ENCODE peak calls at places on chromosome 22, in four cellular contexts. S is neural progenitor cell, R is fibroblast of lung, G is endothelial cell of umbilical vein. O is an unnamed sample. For H4K20me1, the result is how much of the 10 kb centered on the place peaks cover.

GRCh38 chr22:19607198-19608113 is 83.2 kb upstream of the CLDN5 start:
- DNase-seq in S (no peak), R (no peak), G (peak), O (no peak)

GRCh38 chr22:27726344-27726725 is 75.2 kb downstream of the MN1 start:
- DNase-seq in S (no peak), R (no peak), G (no peak), O (no peak)

GRCh38 chr22:20581503-20582170 is 74.2 kb downstream of the MED15 start:
- DNase-seq in S (no peak), R (no peak), G (no peak), O (no peak)

GRCh38 chr22:42904049-42904448 is 47.0 kb upstream of the ARFGAP3 start:
- DNase-seq in S (no peak), R (no peak), G (no peak), O (no peak)

GRCh38 chr22:50713571-50714056 is 24.4 kb upstream of the ACR start:
- DNase-seq in S (no peak), R (no peak), G (no peak), O (no peak)

GRCh38 chr22:20239063-20239950 is 28.8 kb downstream of the RTN4R start:
- DNase-seq in S (no peak), R (peak), G (peak), O (no peak)

GRCh38 chr22:27372364-27372763 is 429.2 kb downstream of the MN1 start:
- DNase-seq in S (no peak), R (no peak), G (no peak), O (no peak)

GRCh38 chr22:44727148-44727547 is 25.1 kb downstream of the PRR5 start:
- DNase-seq in S (no peak), R (no peak), G (no peak), O (no peak)

GRCh38 chr22:45491841-45492240 is 10.8 kb upstream of the FBLN1 start:
- DNase-seq in S (no peak), R (no peak), G (no peak), O (no peak)

GRCh38 chr22:27223317-27224177 is 566.2 kb downstream of the MIAT start:
- DNase-seq in S (no peak), R (peak), G (no peak), O (no peak)

GRCh38 chr22:42889290-42889689 is 32.2 kb upstream of the ARFGAP3 start:
- DNase-seq in S (no peak), R (no peak), G (no peak), O (no peak)

GRCh38 chr22:49660794-49661781 is 166.6 kb downstream of the BRD1 start:
- DNase-seq in S (no peak), R (no peak), G (no peak), O (peak)

GRCh38 chr22:47561766-47562165 is 799.3 kb downstream of the TBC1D22A start:
- DNase-seq in S (no peak), R (no peak), G (no peak), O (no peak)

GRCh38 chr22:45718391-45718790 is 46.8 kb downstream of the ATXN10 start:
- DNase-seq in S (no peak), R (peak), G (no peak), O (no peak)

GRCh38 chr22:19663286-19663815 is 51.0 kb upstream of the SEPTIN5 start:
- DNase-seq in S (no peak), R (peak), G (peak), O (no peak)

GRCh38 chr22:26811717-26811992 is 154.3 kb downstream of the MIAT start:
- DNase-seq in S (no peak), R (no peak), G (no peak), O (no peak)

GRCh38 chr22:29205598-29206371 is at the start of gene EMID1:
- DNase-seq in S (peak), R (peak), G (peak), O (no peak)

GRCh38 chr22:26610072-26610958 is 7.5 kb downstream of the CRYBB1 start:
- DNase-seq in S (no peak), R (peak), G (no peak), O (peak)

GRCh38 chr22:27919943-27920755 is 1.1 kb upstream of the PITPNB start:
- DNase-seq in S (peak), R (peak), G (peak), O (no peak)

GRCh38 chr22:35170716-35171697 is 86.3 kb upstream of the HMGXB4 start:
- DNase-seq in S (no peak), R (no peak), G (no peak), O (no peak)

GRCh38 chr22:46379301-46379930 is 43.9 kb downstream of the TRMU start:
- DNase-seq in S (no peak), R (no peak), G (no peak), O (no peak)

GRCh38 chr22:33272180-33272579 is 214.0 kb upstream of the SYN3 start:
- DNase-seq in S (no peak), R (no peak), G (no peak), O (no peak)
- H4K20me1 ChIP-seq in S (under half), R (under half), G (under half), O (under half)

DNA sequence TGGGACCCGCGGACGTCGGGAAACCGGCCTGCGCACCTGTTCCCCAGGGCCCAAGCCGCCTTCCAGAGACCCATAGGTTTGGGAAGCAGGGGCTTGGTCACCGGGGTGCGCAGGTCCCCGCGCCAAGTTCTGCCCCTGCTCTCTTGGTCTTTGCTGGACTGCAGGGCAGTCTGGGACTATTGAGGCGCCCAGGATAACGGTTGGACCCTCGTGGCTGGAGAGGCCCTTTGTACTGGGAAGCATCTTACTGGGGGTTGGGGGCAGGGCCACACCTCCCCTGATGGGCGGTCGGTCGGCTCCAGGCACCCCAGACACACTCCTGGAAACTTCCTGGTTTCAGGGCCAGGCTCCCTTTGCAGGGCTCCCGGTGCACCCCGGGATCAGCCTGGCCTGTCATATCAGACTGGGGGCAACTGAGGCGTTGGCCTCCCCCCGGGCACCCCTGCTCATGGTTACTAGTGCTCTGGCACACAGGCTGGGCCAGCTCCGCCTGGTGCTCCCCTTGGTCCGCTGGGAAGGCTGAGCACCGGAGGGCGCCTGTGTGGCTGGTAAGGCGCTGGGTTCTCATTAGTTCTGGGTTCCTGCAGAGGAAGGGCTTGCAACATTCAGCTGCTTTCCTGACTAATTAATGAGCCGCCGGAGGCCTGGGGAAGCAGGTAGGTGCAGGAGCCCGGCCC is 1250.5 kb downstream of the BRD1 start:
- DNase-seq in S (peak), R (no peak), G (no peak), O (no peak)
- H4K20me1 ChIP-seq in S (half or more), R (under half), G (under half), O (under half)

GRCh38 chr22:36180928-36181327 is 20.4 kb upstream of the APOL3 start:
- DNase-seq in S (no peak), R (no peak), G (no peak), O (no peak)
- H4K20me1 ChIP-seq in S (under half), R (under half), G (under half), O (under half)

DNA sequence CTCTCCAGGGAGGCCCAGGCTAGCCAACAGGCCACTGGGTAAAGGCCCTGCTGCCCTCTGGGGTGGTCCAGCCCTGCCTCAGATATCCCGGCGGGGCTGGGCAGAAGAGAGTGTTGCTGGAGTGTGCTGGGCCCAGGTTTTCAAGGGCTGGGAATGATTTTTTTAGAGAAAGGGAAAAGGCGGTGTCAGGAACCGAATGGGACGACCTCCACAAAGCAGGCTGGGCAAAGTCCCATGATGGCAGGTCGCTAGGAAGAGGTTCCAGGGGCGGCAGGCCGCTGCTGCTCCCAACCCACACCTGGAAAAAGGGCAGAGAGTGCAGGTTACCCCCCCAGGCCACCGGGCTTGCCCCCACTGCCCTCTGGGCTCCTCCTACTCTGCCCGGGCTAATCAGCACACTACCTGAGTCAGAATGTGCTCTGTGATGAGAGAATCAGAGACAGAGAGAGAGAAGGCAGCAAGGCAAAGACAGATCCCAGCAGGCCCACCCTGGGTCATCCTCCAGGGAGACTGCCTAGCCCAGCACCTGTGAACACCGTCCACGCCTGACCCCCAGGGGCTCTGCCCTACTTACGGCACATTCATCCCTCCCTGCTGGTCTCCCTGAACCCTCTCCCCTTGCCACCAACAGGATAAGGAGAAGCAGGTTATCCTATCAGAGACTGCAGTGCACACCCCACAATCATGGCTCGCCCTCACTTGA is 4.6 kb downstream of the PATZ1 start:
- DNase-seq in S (no peak), R (no peak), G (no peak), O (no peak)
- H4K20me1 ChIP-seq in S (half or more), R (under half), G (under half), O (half or more)

DNA sequence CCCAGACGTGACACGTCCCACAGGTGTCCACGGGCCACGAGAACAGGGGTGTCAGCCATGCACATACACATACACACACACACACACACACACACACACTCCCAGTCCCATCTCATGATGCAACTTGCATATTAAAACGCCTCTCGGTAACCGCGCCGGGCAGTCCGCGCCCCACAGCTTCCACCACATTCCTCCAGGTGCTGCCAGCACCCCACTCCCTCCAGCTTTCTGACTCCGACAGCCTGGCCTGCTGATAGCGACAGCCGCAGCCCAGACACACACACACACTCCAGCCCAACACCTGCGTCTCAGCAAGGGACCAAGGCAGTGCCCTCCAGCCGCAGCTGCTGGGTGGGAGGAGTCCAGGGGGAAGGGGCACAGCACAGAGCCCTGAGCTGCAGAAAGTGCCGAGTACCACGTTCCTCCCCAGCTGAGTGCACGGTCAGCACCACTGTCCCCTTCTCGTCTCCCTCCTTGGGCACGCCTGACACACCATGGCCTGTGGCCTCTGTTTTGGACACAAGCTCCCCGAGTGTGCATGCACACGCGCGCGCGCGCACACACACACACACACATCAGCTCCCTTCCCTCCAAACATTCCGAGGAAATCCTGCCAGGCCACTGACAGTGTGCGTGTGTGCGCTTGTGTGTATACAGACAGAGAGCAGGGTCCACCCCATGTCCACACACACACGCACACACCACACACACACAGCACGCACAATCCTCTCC is 1.3 kb downstream of the ELFN2 start:
- DNase-seq in S (peak), R (peak), G (peak), O (no peak)
- H4K20me1 ChIP-seq in S (under half), R (under half), G (under half), O (under half)

GRCh38 chr22:17964153-17964552 is 60.2 kb downstream of the MICAL3 start:
- DNase-seq in S (peak), R (peak), G (no peak), O (no peak)

GRCh38 chr22:17968126-17968525 is 56.2 kb downstream of the MICAL3 start:
- DNase-seq in S (no peak), R (no peak), G (no peak), O (no peak)

GRCh38 chr22:17964647-17965046 is 59.7 kb downstream of the MICAL3 start:
- DNase-seq in S (no peak), R (no peak), G (no peak), O (no peak)

GRCh38 chr22:17966403-17966717 is 58.0 kb downstream of the MICAL3 start:
- DNase-seq in S (no peak), R (no peak), G (no peak), O (no peak)

GRCh38 chr22:17965538-17966402 is 58.6 kb downstream of the MICAL3 start:
- DNase-seq in S (no peak), R (no peak), G (no peak), O (no peak)
- H4K20me1 ChIP-seq in S (under half), R (under half), G (under half), O (under half)

GRCh38 chr22:23272371-23272770 is 92.1 kb downstream of the BCR start:
- DNase-seq in S (no peak), R (no peak), G (no peak), O (no peak)
- H4K20me1 ChIP-seq in S (under half), R (under half), G (under half), O (under half)

GRCh38 chr22:39520874-39521857 is 804 bp downstream of the ATF4 start:
- DNase-seq in S (peak), R (peak), G (peak), O (peak)

GRCh38 chr22:39524089-39524752 is 3.9 kb downstream of the ATF4 start:
- DNase-seq in S (no peak), R (no peak), G (no peak), O (peak)

GRCh38 chr22:39520054-39520873 is at the start of gene ATF4:
- DNase-seq in S (peak), R (peak), G (peak), O (peak)

GRCh38 chr22:39524753-39525657 is 4.6 kb downstream of the ATF4 start:
- DNase-seq in S (no peak), R (no peak), G (no peak), O (peak)

DNA sequence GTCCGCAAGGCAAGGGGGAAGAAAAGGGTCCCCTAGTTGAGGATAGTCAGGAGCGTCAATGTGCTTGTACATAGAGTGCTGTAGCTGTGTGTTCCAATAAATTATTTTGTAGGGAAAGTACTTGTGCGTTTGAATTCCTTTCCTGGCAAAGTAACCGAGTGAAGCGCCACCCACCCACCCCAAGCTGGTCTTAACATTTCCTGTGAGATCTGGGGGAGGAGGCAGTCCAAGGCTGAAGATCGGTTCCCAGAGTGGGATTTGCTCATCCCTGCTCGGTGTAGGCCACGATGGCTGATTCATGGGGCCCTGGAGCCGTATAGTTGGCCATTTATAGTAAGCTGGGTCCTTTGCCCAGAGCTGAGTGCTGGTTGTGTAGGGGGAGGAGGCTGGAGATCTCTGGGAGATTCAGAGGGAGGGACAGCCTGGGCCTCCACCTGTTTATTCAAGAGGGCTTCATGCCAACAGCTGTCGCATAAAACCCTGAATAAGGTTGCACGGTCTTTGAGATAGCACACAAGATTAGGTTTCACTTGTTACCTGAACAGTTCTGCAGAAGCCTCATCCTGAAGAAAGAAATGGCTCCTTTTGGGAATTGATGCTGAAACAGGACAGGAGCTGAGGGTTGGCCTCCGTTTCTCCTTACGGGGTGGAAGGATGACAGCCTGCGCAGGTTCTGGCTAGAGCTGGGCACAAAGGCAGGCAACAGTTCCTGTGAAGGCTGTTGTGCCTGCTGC is 2.4 kb downstream of the ATF4 start:
- DNase-seq in S (peak), R (peak), G (peak), O (peak)
- H4K20me1 ChIP-seq in S (half or more), R (under half), G (under half), O (under half)